ENCODE peak calls at places on chromosomes 3 and 15, in five cellular contexts. I is cardiac muscle cell, K is breast epithelium, B is dorsolateral prefrontal cortex, D is K562. N is an unnamed sample.

GRCh38 chr15:63157891-63158431 is 684 bp upstream of the RPS27L start:
- DNase-seq in D (peak; percentile 51), I (peak; percentile 84), K (no peak), B (peak; percentile 32), N (peak; percentile 31)

GRCh38 chr3:48897401-48898376 is 993 bp downstream of the SLC25A20 start:
- DNase-seq in I (peak; percentile 21), D (no peak), B (no peak), K (no peak), N (no peak)

GRCh38 chr3:37607604-37608003 is 254.1 kb upstream of the CTDSPL start:
- DNase-seq in B (no peak), I (no peak), K (no peak), D (no peak), N (no peak)

GRCh38 chr3:32180151-32180850 is 58.2 kb upstream of the CMTM8 start:
- DNase-seq in K (no peak), I (no peak), B (no peak), D (no peak), N (no peak)

GRCh38 chr15:90638963-90639362 is 78.2 kb upstream of the BLM start:
- DNase-seq in B (no peak), D (no peak), I (no peak), K (no peak), N (no peak)

GRCh38 chr3:76715426-76715825 is 324.5 kb upstream of the ROBO2 start:
- DNase-seq in B (no peak), I (no peak), K (no peak), D (no peak), N (no peak)

GRCh38 chr3:149277338-149277813 is 55.7 kb upstream of the CP start:
- DNase-seq in D (no peak), K (no peak), B (no peak), I (peak; percentile 72), N (no peak)

GRCh38 chr15:71199384-71200351 is 84.4 kb downstream of the THSD4 start:
- DNase-seq in D (no peak), I (no peak), K (no peak), B (no peak), N (no peak)

GRCh38 chr3:188152660-188153497 is 1.1 kb upstream of the LPP start:
- DNase-seq in B (no peak), I (peak; percentile 76), D (no peak), K (peak; percentile 59), N (no peak)

GRCh38 chr15:33584797-33585196 is 274.0 kb downstream of the RYR3 start:
- DNase-seq in D (no peak), I (peak; percentile 59), B (no peak), K (no peak), N (no peak)

GRCh38 chr3:177060492-177060891 is 136.8 kb downstream of the TBL1XR1 start:
- DNase-seq in B (no peak), I (no peak), K (no peak), D (no peak), N (no peak)

GRCh38 chr3:138186803-138187295 is 252 bp upstream of the ARMC8 start:
- DNase-seq in B (peak; percentile 86), K (peak; percentile 86), I (peak; percentile 93), D (peak; percentile 88), N (peak; percentile 26)

GRCh38 chr3:45693941-45694521 is 4.8 kb downstream of the SACM1L start:
- DNase-seq in B (no peak), I (no peak), K (no peak), D (peak; percentile 27), N (no peak)

GRCh38 chr15:51004103-51004536 is 90.6 kb downstream of the TNFAIP8L3 start:
- DNase-seq in D (peak; percentile 85), B (no peak), K (no peak), I (peak; percentile 57), N (peak; percentile 12)

GRCh38 chr3:128787256-128788253 is 61.6 kb downstream of the RAB7A start:
- DNase-seq in I (peak; percentile 55), K (no peak), B (no peak), D (peak; percentile 35), N (no peak)

GRCh38 chr3:52090131-52090548 is 33.8 kb upstream of the DUSP7 start:
- DNase-seq in B (no peak), K (no peak), D (no peak), I (peak; percentile 88), N (peak; percentile 83)

GRCh38 chr3:19866751-19867347 is 67.2 kb downstream of the EFHB start:
- DNase-seq in I (peak; percentile 78), B (peak; percentile 58), K (no peak), D (peak; percentile 55), N (peak; percentile 17)

GRCh38 chr15:65055201-65055870 is 10.1 kb downstream of the SLC51B start:
- DNase-seq in D (no peak), B (no peak), K (no peak), I (no peak), N (no peak)

GRCh38 chr15:65278480-65278879 is 8.2 kb downstream of the PARP16 start:
- DNase-seq in B (no peak), D (no peak), I (no peak), K (no peak), N (no peak)

GRCh38 chr3:54537506-54537905 is 390.4 kb downstream of the LRTM1 start:
- DNase-seq in D (no peak), I (no peak), B (no peak), K (no peak), N (no peak)

GRCh38 chr3:156014456-156014855 is 105.9 kb upstream of the KCNAB1 start:
- DNase-seq in B (no peak), K (no peak), I (peak; percentile 5), D (no peak), N (no peak)

GRCh38 chr3:14811733-14812132 is 7.0 kb upstream of the FGD5 start:
- DNase-seq in K (no peak), D (no peak), I (peak; percentile 37), B (no peak), N (no peak)

GRCh38 chr15:76336254-76337046 is at the start of gene ISL2:
- DNase-seq in I (peak; percentile 91), B (peak; percentile 85), K (no peak), D (peak; percentile 97), N (peak; percentile 81)

GRCh38 chr3:183264249-183264648 is 11.2 kb downstream of the B3GNT5 start:
- DNase-seq in D (no peak), I (no peak), B (no peak), K (no peak), N (no peak)

GRCh38 chr3:128805771-128806170 is 73.6 kb upstream of the ACAD9 start:
- DNase-seq in K (no peak), D (no peak), B (no peak), I (no peak), N (no peak)

GRCh38 chr3:181710581-181711255 is 1.0 kb upstream of the SOX2 start:
- DNase-seq in B (no peak), I (no peak), K (no peak), D (no peak), N (no peak)

GRCh38 chr3:62329970-62330369 is 43.4 kb downstream of the FEZF2 start:
- DNase-seq in K (no peak), B (peak; percentile 30), D (no peak), I (no peak), N (no peak)

GRCh38 chr3:99875573-99875924 is 57.9 kb downstream of the CMSS1 start:
- DNase-seq in K (no peak), B (no peak), I (peak; percentile 87), D (peak; percentile 13), N (no peak)

GRCh38 chr15:84112025-84112424 is 123.5 kb upstream of the GOLGA6L4 start:
- DNase-seq in D (no peak), B (no peak), K (no peak), I (peak; percentile 15), N (no peak)

GRCh38 chr3:123605789-123606234 is 21.0 kb upstream of the HACD2 start:
- DNase-seq in K (no peak), D (peak; percentile 16), I (no peak), B (no peak), N (no peak)

DNA sequence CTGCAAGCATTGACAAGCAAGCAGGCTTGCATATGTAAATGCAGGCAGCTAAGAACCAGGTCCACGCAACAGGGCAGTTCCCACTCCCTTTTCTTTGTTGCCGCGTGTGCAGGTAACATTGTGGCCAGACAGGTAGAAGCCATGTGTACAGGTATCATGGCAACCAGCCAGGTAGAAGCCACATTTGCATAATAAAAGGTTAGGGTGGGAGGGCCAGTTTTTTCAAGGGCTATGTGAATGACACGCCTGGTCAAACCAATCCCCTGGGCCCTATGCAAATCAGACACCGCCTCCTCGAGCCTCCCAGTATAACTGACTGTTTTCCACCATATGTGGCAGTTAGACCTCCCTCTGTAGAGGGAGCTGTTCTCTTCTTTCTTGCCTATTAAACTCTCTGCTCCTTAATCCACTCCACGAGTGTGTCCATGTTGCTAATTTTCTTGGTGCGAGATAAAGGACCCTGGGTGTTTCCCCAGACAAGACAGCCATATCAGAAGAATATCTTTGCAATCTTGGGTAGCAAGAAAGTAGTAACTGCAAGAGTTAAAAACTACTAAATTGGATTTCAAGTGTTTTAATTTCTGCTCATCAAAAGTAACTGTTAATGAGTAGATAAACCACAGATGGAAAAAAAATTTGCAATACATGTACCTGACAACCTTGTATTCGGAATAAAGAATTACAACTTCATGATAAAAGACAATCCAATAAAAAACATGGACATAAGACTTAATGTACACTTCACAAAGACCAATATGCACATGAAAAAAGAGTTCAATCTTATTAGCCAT is 21.8 kb downstream of the PCOLCE2 start:
- DNase-seq in D (no peak), I (no peak), B (no peak), K (no peak), N (no peak)
- TF ChIP-seq CTCF in D (peak; percentile 61), I (no peak), B (no peak), K (no peak), N (no peak)

GRCh38 chr3:186477033-186477432 is 67.1 kb downstream of the CRYGS start:
- DNase-seq in D (no peak), I (no peak), B (no peak), K (no peak), N (no peak)
- H3K4me3 ChIP-seq in D (no peak overlapping the region), I (no peak overlapping the region), B (no peak overlapping the region), K (no peak overlapping the region), N (no peak overlapping the region)

GRCh38 chr3:113531826-113532697 is at the start of gene SIDT1:
- DNase-seq in D (no peak), B (no peak), I (no peak), K (no peak), N (no peak)
- TF ChIP-seq CTCF in D (no peak), B (no peak), I (no peak), K (no peak), N (no peak)

GRCh38 chr3:13021141-13021933 is 51.9 kb downstream of the IQSEC1 start:
- DNase-seq in B (no peak), D (no peak), K (peak; percentile 51), I (no peak), N (no peak)

GRCh38 chr3:13019243-13019701 is 54.0 kb downstream of the IQSEC1 start:
- DNase-seq in B (no peak), K (peak; percentile 50), I (peak; percentile 86), D (peak; percentile 82), N (no peak)

GRCh38 chr3:13019706-13020105 is 53.5 kb downstream of the IQSEC1 start:
- DNase-seq in K (peak; percentile 42), B (no peak), I (no peak), D (no peak), N (no peak)

GRCh38 chr3:13018561-13019242 is 54.5 kb downstream of the IQSEC1 start:
- DNase-seq in B (no peak), I (no peak), K (peak; percentile 45), D (no peak), N (no peak)

DNA sequence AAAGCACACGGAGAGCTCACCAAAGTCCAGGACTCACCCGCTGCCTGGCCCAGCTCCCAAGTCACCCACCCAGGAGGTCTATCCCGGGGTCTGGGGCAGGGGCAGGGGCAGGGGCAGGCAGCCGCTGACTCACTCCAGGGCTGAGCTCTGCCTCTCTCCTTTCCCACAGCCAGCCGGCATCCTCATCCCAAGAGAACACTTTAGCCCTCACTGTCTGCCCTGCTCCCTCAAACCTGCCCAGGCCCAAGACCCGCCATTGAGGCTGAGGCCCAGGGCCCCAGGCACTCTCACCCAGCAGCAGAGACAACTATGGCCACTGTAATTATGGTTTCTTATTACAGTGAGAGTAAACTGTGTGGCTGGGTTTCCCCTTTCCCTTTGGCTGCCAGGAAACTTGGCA is 53.1 kb downstream of the IQSEC1 start:
- DNase-seq in B (no peak), D (no peak), I (no peak), K (peak; percentile 36), N (no peak)
- H3K4me3 ChIP-seq in B (no peak overlapping the region), D (no peak overlapping the region), I (no peak overlapping the region), K (no peak overlapping the region), N (no peak overlapping the region)